ENCODE peak calls at places on chromosomes 4 and X, in four cellular contexts. X, E, B and T are unnamed samples.

GRCh38 chrX:121011254-121011653 is 25.7 kb upstream of the CT47A1 start:
- DNase-seq in B (no peak), E (no peak), X (no peak), T (no peak)

GRCh38 chrX:39599339-39599738 is 498.4 kb downstream of the BCOR start:
- DNase-seq in E (no peak), X (no peak), B (no peak), T (no peak)

GRCh38 chr4:176425035-176425434 is 105.3 kb downstream of the SPCS3 start:
- DNase-seq in X (no peak), B (no peak), E (no peak), T (no peak)

GRCh38 chrX:71906133-71906532 is 4.5 kb upstream of the NHSL2 start:
- DNase-seq in B (no peak), X (no peak), E (no peak), T (no peak)

GRCh38 chrX:118345401-118346257 is at the start of gene WDR44:
- DNase-seq in B (peak), E (peak), X (peak), T (peak)

GRCh38 chrX:118062817-118063615 is 53.6 kb downstream of the KLHL13 start:
- DNase-seq in X (no peak), B (no peak), E (no peak), T (no peak)

GRCh38 chr4:98536631-98537030 is 121.8 kb downstream of the TSPAN5 start:
- DNase-seq in B (no peak), E (no peak), X (no peak), T (no peak)

GRCh38 chrX:46268429-46268828 is 276.8 kb downstream of the ZNF674 start:
- DNase-seq in X (no peak), E (no peak), B (no peak), T (no peak)

GRCh38 chrX:53279296-53280237 is 1.8 kb downstream of the IQSEC2 start:
- DNase-seq in X (no peak), E (no peak), B (no peak), T (no peak)

GRCh38 chr4:88212253-88212561 is 53.8 kb upstream of the ABCG2 start:
- DNase-seq in E (no peak), B (no peak), X (no peak), T (no peak)

GRCh38 chr4:105352826-105353225 is 121.0 kb downstream of the PPA2 start:
- DNase-seq in E (no peak), B (peak), X (no peak), T (no peak)

GRCh38 chrX:115190636-115191489 is 1.7 kb downstream of the RBMXL3 start:
- DNase-seq in B (no peak), E (no peak), X (no peak), T (no peak)

GRCh38 chrX:19707472-19707871 is 179.9 kb downstream of the SH3KBP1 start:
- DNase-seq in E (no peak), X (no peak), B (no peak), T (no peak)

GRCh38 chr4:80006935-80007744 is 65.9 kb downstream of the ANTXR2 start:
- DNase-seq in B (no peak), E (no peak), X (no peak), T (no peak)

GRCh38 chr4:39305902-39306677 is 60.1 kb downstream of the RFC1 start:
- DNase-seq in B (no peak), X (no peak), E (no peak), T (no peak)

GRCh38 chrX:37347420-37347819 is 1.7 kb upstream of the PRRG1 start:
- DNase-seq in E (no peak), B (no peak), X (no peak), T (no peak)